ENCODE peak calls at places on chromosomes 1 and 21, in seven cellular contexts. K is NCI-H1436, L is GM03348, M is NCI-H524 treated with DMSO at 0.1 percent for 48 hours, U is nephron progenitor cell, B is GM12891, T is T follicular helper cell. F is an unnamed sample.

GRCh38 chr1:93746009-93746408 is 64.4 kb upstream of the BCAR3 start:
- DNase-seq in K (no peak), L (no peak), M (no peak), U (no peak), B (no peak), T (no peak), F (no peak)

GRCh38 chr1:93798301-93798700 is 80.7 kb downstream of the DNTTIP2 start:
- DNase-seq in K (no peak), L (peak), M (no peak), U (no peak), B (no peak), T (no peak), F (no peak)

GRCh38 chr1:110207831-110208230 is 2.3 kb upstream of the KCNC4 start:
- DNase-seq in K (peak), L (peak), M (no peak), U (peak), B (peak), T (peak), F (peak)

GRCh38 chr1:235649722-235650163 is at the start of gene GNG4:
- DNase-seq in K (peak), L (no peak), M (no peak), U (peak), B (no peak), T (no peak), F (no peak)

GRCh38 chr1:202210370-202210769 is 16.8 kb downstream of the LGR6 start:
- DNase-seq in K (peak), L (no peak), M (peak), U (no peak), B (no peak), T (no peak), F (peak)

GRCh38 chr1:172932981-172933380 is 117.8 kb downstream of the TNFSF18 start:
- DNase-seq in K (no peak), L (no peak), M (no peak), U (no peak), B (no peak), T (no peak), F (no peak)

GRCh38 chr1:110356379-110356778 is 17.2 kb downstream of the RBM15 start:
- DNase-seq in K (no peak), L (no peak), M (no peak), U (no peak), B (no peak), T (no peak), F (no peak)

GRCh38 chr1:214850432-214851010 is 232.0 kb upstream of the KCNK2 start:
- DNase-seq in K (no peak), L (no peak), M (no peak), U (no peak), B (no peak), T (no peak), F (no peak)

GRCh38 chr1:160539896-160540858 is 17.1 kb upstream of the SLAMF6 start:
- DNase-seq in K (no peak), L (no peak), M (no peak), U (no peak), B (no peak), T (peak), F (no peak)

GRCh38 chr1:27397749-27398148 is 5.3 kb downstream of the GPR3 start:
- DNase-seq in K (no peak), L (no peak), M (no peak), U (no peak), B (no peak), T (no peak), F (no peak)

GRCh38 chr1:211285196-211285595 is 26.0 kb downstream of the RCOR3 start:
- DNase-seq in K (no peak), L (no peak), M (no peak), U (no peak), B (no peak), T (no peak), F (no peak)

GRCh38 chr21:14547834-14548513 is 1.9 kb upstream of the SAMSN1 start:
- DNase-seq in K (no peak), L (no peak), M (no peak), U (no peak), B (no peak), T (no peak), F (no peak)

GRCh38 chr1:214648776-214649175 is 45.8 kb downstream of the CENPF start:
- DNase-seq in K (no peak), L (no peak), M (no peak), U (no peak), B (no peak), T (no peak), F (no peak)

GRCh38 chr1:27011058-27011764 is 1.4 kb downstream of the TENT5B start:
- DNase-seq in K (no peak), L (peak), M (no peak), U (peak), B (no peak), T (no peak), F (no peak)

GRCh38 chr1:222930097-222930496 is 115.3 kb downstream of the DISP1 start:
- DNase-seq in K (no peak), L (no peak), M (no peak), U (no peak), B (no peak), T (no peak), F (no peak)

GRCh38 chr21:45376459-45377324 is 28.3 kb upstream of the COL18A1 start:
- DNase-seq in K (no peak), L (no peak), M (no peak), U (no peak), B (no peak), T (no peak), F (no peak)

GRCh38 chr21:43627527-43627926 is 31.8 kb downstream of the HSF2BP start:
- DNase-seq in K (no peak), L (no peak), M (no peak), U (no peak), B (no peak), T (no peak), F (no peak)

GRCh38 chr1:41629571-41629970 is 145.1 kb upstream of the EDN2 start:
- DNase-seq in K (no peak), L (peak), M (no peak), U (no peak), B (no peak), T (no peak), F (no peak)

GRCh38 chr21:44867464-44867863 is 6.0 kb downstream of the PTTG1IP start:
- DNase-seq in K (no peak), L (no peak), M (no peak), U (no peak), B (no peak), T (no peak), F (no peak)

GRCh38 chr21:46379105-46379504 is 55.1 kb downstream of the PCNT start:
- DNase-seq in K (no peak), L (no peak), M (no peak), U (no peak), B (no peak), T (no peak), F (no peak)

GRCh38 chr1:18636762-18637552 is 6.3 kb downstream of the PAX7 start:
- DNase-seq in K (no peak), L (no peak), M (no peak), U (no peak), B (no peak), T (no peak), F (no peak)

GRCh38 chr1:19651141-19651737 is 7.1 kb downstream of the NBL1 start:
- DNase-seq in K (peak), L (peak), M (no peak), U (peak), B (peak), T (peak), F (no peak)

GRCh38 chr1:117022089-117022488 is 20.5 kb downstream of the CD101 start:
- DNase-seq in K (no peak), L (no peak), M (no peak), U (no peak), B (no peak), T (no peak), F (no peak)

GRCh38 chr1:115911298-115911697 is 65.0 kb upstream of the SLC22A15 start:
- DNase-seq in K (no peak), L (no peak), M (no peak), U (no peak), B (no peak), T (no peak), F (no peak)

GRCh38 chr1:100400332-100400933 is 48.1 kb downstream of the CDC14A start:
- DNase-seq in K (no peak), L (no peak), M (no peak), U (no peak), B (no peak), T (peak), F (no peak)

GRCh38 chr1:165842363-165843129 is 15.1 kb downstream of the UCK2 start:
- DNase-seq in K (no peak), L (peak), M (no peak), U (no peak), B (no peak), T (no peak), F (peak)

GRCh38 chr1:61654067-61654466 is 70.9 kb downstream of the TM2D1 start:
- DNase-seq in K (no peak), L (no peak), M (no peak), U (no peak), B (no peak), T (no peak), F (no peak)

GRCh38 chr1:231827337-231828105 is 200.9 kb downstream of the DISC1 start:
- DNase-seq in K (no peak), L (peak), M (no peak), U (no peak), B (no peak), T (no peak), F (no peak)

GRCh38 chr1:22786101-22786500 is 75.5 kb downstream of the EPHB2 start:
- DNase-seq in K (no peak), L (no peak), M (no peak), U (no peak), B (no peak), T (no peak), F (no peak)

GRCh38 chr1:205284420-205285144 is 37.0 kb downstream of the NUAK2 start:
- DNase-seq in K (peak), L (peak), M (peak), U (peak), B (peak), T (peak), F (peak)

GRCh38 chr1:242691603-242691945 is 167.1 kb upstream of the PLD5 start:
- DNase-seq in K (no peak), L (no peak), M (no peak), U (no peak), B (no peak), T (no peak), F (no peak)

GRCh38 chr1:87330201-87330953 is 1.7 kb downstream of the LMO4 start:
- DNase-seq in K (no peak), L (peak), M (no peak), U (peak), B (no peak), T (no peak), F (no peak)

F was measured in NCI-H187.